ENCODE peak calls at places on chromosomes 13 and 19, in six cellular contexts. One of them, this sample, is unnamed.

GRCh38 chr13:97279913-97280312 is 57.8 kb downstream of the MBNL2 start:
- DNase-seq in COR-L47: no peak
- DNase-seq in nephron progenitor cell: no peak
- DNase-seq in HFFc6: peak
- DNase-seq in NCI-H1930: no peak
- DNase-seq in fibroblast of the aortic adventitia: peak
- DNase-seq in this sample: peak

GRCh38 chr13:110965038-110965754 is 50.3 kb upstream of the ANKRD10 start:
- DNase-seq in COR-L47: no peak
- DNase-seq in nephron progenitor cell: no peak
- DNase-seq in HFFc6: peak
- DNase-seq in NCI-H1930: no peak
- DNase-seq in fibroblast of the aortic adventitia: peak
- DNase-seq in this sample: peak

GRCh38 chr19:719636-720377 is 11.1 kb downstream of the PALM start:
- DNase-seq in COR-L47: no peak
- DNase-seq in nephron progenitor cell: peak
- DNase-seq in HFFc6: no peak
- DNase-seq in NCI-H1930: peak
- DNase-seq in fibroblast of the aortic adventitia: no peak
- DNase-seq in this sample: no peak

GRCh38 chr19:44759083-44759804 is 10.7 kb downstream of the BCL3 start:
- DNase-seq in COR-L47: no peak
- DNase-seq in nephron progenitor cell: no peak
- DNase-seq in HFFc6: no peak
- DNase-seq in NCI-H1930: no peak
- DNase-seq in fibroblast of the aortic adventitia: no peak
- DNase-seq in this sample: no peak

GRCh38 chr13:33524086-33524485 is 238.5 kb upstream of the STARD13 start:
- DNase-seq in COR-L47: no peak
- DNase-seq in nephron progenitor cell: no peak
- DNase-seq in HFFc6: peak
- DNase-seq in NCI-H1930: no peak
- DNase-seq in fibroblast of the aortic adventitia: peak
- DNase-seq in this sample: peak

GRCh38 chr19:39590265-39590664 is 12.1 kb upstream of the LGALS13 start:
- DNase-seq in COR-L47: no peak
- DNase-seq in nephron progenitor cell: peak
- DNase-seq in HFFc6: no peak
- DNase-seq in NCI-H1930: no peak
- DNase-seq in fibroblast of the aortic adventitia: peak
- DNase-seq in this sample: peak

GRCh38 chr19:13381827-13382632 is 124.2 kb downstream of the CACNA1A start:
- DNase-seq in COR-L47: no peak
- DNase-seq in nephron progenitor cell: no peak
- DNase-seq in HFFc6: no peak
- DNase-seq in NCI-H1930: no peak
- DNase-seq in fibroblast of the aortic adventitia: peak
- DNase-seq in this sample: no peak

GRCh38 chr19:51181913-51182419 is 39.9 kb downstream of the SIGLEC7 start:
- DNase-seq in COR-L47: no peak
- DNase-seq in nephron progenitor cell: no peak
- DNase-seq in HFFc6: no peak
- DNase-seq in NCI-H1930: peak
- DNase-seq in fibroblast of the aortic adventitia: no peak
- DNase-seq in this sample: no peak

GRCh38 chr13:27625839-27626238 is 4.1 kb downstream of the POLR1D start:
- DNase-seq in COR-L47: no peak
- DNase-seq in nephron progenitor cell: no peak
- DNase-seq in HFFc6: no peak
- DNase-seq in NCI-H1930: no peak
- DNase-seq in fibroblast of the aortic adventitia: no peak
- DNase-seq in this sample: no peak

GRCh38 chr13:64278493-64278892 is 2862.8 kb upstream of the PCDH20 start:
- DNase-seq in COR-L47: no peak
- DNase-seq in nephron progenitor cell: no peak
- DNase-seq in HFFc6: peak
- DNase-seq in NCI-H1930: no peak
- DNase-seq in fibroblast of the aortic adventitia: peak
- DNase-seq in this sample: peak

GRCh38 chr19:37941820-37942515 is 35.0 kb downstream of the SIPA1L3 start:
- DNase-seq in COR-L47: no peak
- DNase-seq in nephron progenitor cell: no peak
- DNase-seq in HFFc6: no peak
- DNase-seq in NCI-H1930: no peak
- DNase-seq in fibroblast of the aortic adventitia: no peak
- DNase-seq in this sample: no peak

GRCh38 chr13:89227356-89227755 is 1556.2 kb downstream of the SLITRK5 start:
- DNase-seq in COR-L47: no peak
- DNase-seq in nephron progenitor cell: no peak
- DNase-seq in HFFc6: no peak
- DNase-seq in NCI-H1930: no peak
- DNase-seq in fibroblast of the aortic adventitia: no peak
- DNase-seq in this sample: no peak

GRCh38 chr19:5967994-5968430 is 9.9 kb downstream of the RANBP3 start:
- DNase-seq in COR-L47: peak
- DNase-seq in nephron progenitor cell: peak
- DNase-seq in HFFc6: peak
- DNase-seq in NCI-H1930: no peak
- DNase-seq in fibroblast of the aortic adventitia: peak
- DNase-seq in this sample: peak

GRCh38 chr13:111258637-111259036 is 61.8 kb upstream of the TEX29 start:
- DNase-seq in COR-L47: no peak
- DNase-seq in nephron progenitor cell: no peak
- DNase-seq in HFFc6: no peak
- DNase-seq in NCI-H1930: no peak
- DNase-seq in fibroblast of the aortic adventitia: no peak
- DNase-seq in this sample: no peak

GRCh38 chr19:35729021-35729420 is 11.2 kb downstream of the KMT2B start:
- DNase-seq in COR-L47: no peak
- DNase-seq in nephron progenitor cell: no peak
- DNase-seq in HFFc6: no peak
- DNase-seq in NCI-H1930: no peak
- DNase-seq in fibroblast of the aortic adventitia: no peak
- DNase-seq in this sample: no peak

GRCh38 chr19:49924004-49924880 is 4.8 kb upstream of the ATF5 start:
- DNase-seq in COR-L47: no peak
- DNase-seq in nephron progenitor cell: no peak
- DNase-seq in HFFc6: no peak
- DNase-seq in NCI-H1930: peak
- DNase-seq in fibroblast of the aortic adventitia: peak
- DNase-seq in this sample: no peak

GRCh38 chr19:45404557-45405434 is at the start of gene PPP1R13L:
- DNase-seq in COR-L47: peak
- DNase-seq in nephron progenitor cell: peak
- DNase-seq in HFFc6: no peak
- DNase-seq in NCI-H1930: peak
- DNase-seq in fibroblast of the aortic adventitia: peak
- DNase-seq in this sample: no peak

GRCh38 chr13:36453518-36453917 is 21.2 kb downstream of the CCNA1 start:
- DNase-seq in COR-L47: no peak
- DNase-seq in nephron progenitor cell: no peak
- DNase-seq in HFFc6: no peak
- DNase-seq in NCI-H1930: no peak
- DNase-seq in fibroblast of the aortic adventitia: peak
- DNase-seq in this sample: peak

GRCh38 chr19:19817357-19817756 is 4.2 kb downstream of the ZNF506 start:
- DNase-seq in COR-L47: no peak
- DNase-seq in nephron progenitor cell: no peak
- DNase-seq in HFFc6: no peak
- DNase-seq in NCI-H1930: no peak
- DNase-seq in fibroblast of the aortic adventitia: no peak
- DNase-seq in this sample: no peak

GRCh38 chr19:46862974-46863632 is 2.3 kb downstream of the ARHGAP35 start:
- DNase-seq in COR-L47: no peak
- DNase-seq in nephron progenitor cell: no peak
- DNase-seq in HFFc6: no peak
- DNase-seq in NCI-H1930: no peak
- DNase-seq in fibroblast of the aortic adventitia: no peak
- DNase-seq in this sample: peak

GRCh38 chr13:84896128-84896527 is 903.1 kb downstream of the SLITRK6 start:
- DNase-seq in COR-L47: peak
- DNase-seq in nephron progenitor cell: peak
- DNase-seq in HFFc6: peak
- DNase-seq in NCI-H1930: no peak
- DNase-seq in fibroblast of the aortic adventitia: peak
- DNase-seq in this sample: peak

GRCh38 chr19:17076539-17076919 is 952 bp downstream of the MYO9B start:
- DNase-seq in COR-L47: no peak
- DNase-seq in nephron progenitor cell: peak
- DNase-seq in HFFc6: no peak
- DNase-seq in NCI-H1930: no peak
- DNase-seq in fibroblast of the aortic adventitia: no peak
- DNase-seq in this sample: peak

GRCh38 chr13:102686024-102686423 is 8.8 kb downstream of the METTL21C start:
- DNase-seq in COR-L47: no peak
- DNase-seq in nephron progenitor cell: no peak
- DNase-seq in HFFc6: no peak
- DNase-seq in NCI-H1930: no peak
- DNase-seq in fibroblast of the aortic adventitia: no peak
- DNase-seq in this sample: no peak

GRCh38 chr13:52600666-52601065 is 41.6 kb upstream of the HNRNPA1L2 start:
- DNase-seq in COR-L47: no peak
- DNase-seq in nephron progenitor cell: no peak
- DNase-seq in HFFc6: no peak
- DNase-seq in NCI-H1930: no peak
- DNase-seq in fibroblast of the aortic adventitia: peak
- DNase-seq in this sample: peak

GRCh38 chr19:6916952-6917351 is 29.6 kb downstream of the ADGRE1 start:
- DNase-seq in COR-L47: no peak
- DNase-seq in nephron progenitor cell: no peak
- DNase-seq in HFFc6: no peak
- DNase-seq in NCI-H1930: no peak
- DNase-seq in fibroblast of the aortic adventitia: no peak
- DNase-seq in this sample: no peak

GRCh38 chr13:29954082-29955043 is 103.9 kb upstream of the UBL3 start:
- DNase-seq in COR-L47: no peak
- DNase-seq in nephron progenitor cell: no peak
- DNase-seq in HFFc6: no peak
- DNase-seq in NCI-H1930: no peak
- DNase-seq in fibroblast of the aortic adventitia: no peak
- DNase-seq in this sample: no peak

GRCh38 chr19:49921871-49922755 is 6.9 kb upstream of the ATF5 start:
- DNase-seq in COR-L47: no peak
- DNase-seq in nephron progenitor cell: no peak
- DNase-seq in HFFc6: peak
- DNase-seq in NCI-H1930: no peak
- DNase-seq in fibroblast of the aortic adventitia: peak
- DNase-seq in this sample: peak

GRCh38 chr19:56525214-56525860 is 13.4 kb upstream of the ZFP28 start:
- DNase-seq in COR-L47: no peak
- DNase-seq in nephron progenitor cell: no peak
- DNase-seq in HFFc6: no peak
- DNase-seq in NCI-H1930: no peak
- DNase-seq in fibroblast of the aortic adventitia: no peak
- DNase-seq in this sample: no peak

This sample was measured in GM23248.